ENCODE peak calls at places on chromosomes 2 and 18, in five cellular contexts. One of them, this sample, is unnamed.

GRCh38 chr2:237475704-237476107 is 11.3 kb upstream of the MLPH start:
- DNase-seq in neural progenitor cell: no peak
- DNase-seq in GM23338: no peak
- DNase-seq in OCI-LY7: peak; percentile 4
- DNase-seq in HCT116: no peak
- DNase-seq in this sample: peak; percentile 49

GRCh38 chr2:226187601-226188000 is 612.0 kb downstream of the IRS1 start:
- DNase-seq in OCI-LY7: no peak
- DNase-seq in GM23338: no peak
- DNase-seq in HCT116: no peak
- DNase-seq in neural progenitor cell: no peak
- DNase-seq in this sample: no peak

GRCh38 chr2:95023222-95023597 is 2.3 kb upstream of the MAL start:
- DNase-seq in HCT116: peak; percentile 6
- DNase-seq in OCI-LY7: peak; percentile 30
- DNase-seq in GM23338: no peak
- DNase-seq in neural progenitor cell: no peak
- DNase-seq in this sample: no peak

GRCh38 chr18:23257686-23258565 is 122.6 kb downstream of the CABLES1 start:
- DNase-seq in neural progenitor cell: no peak
- DNase-seq in HCT116: no peak
- DNase-seq in OCI-LY7: no peak
- DNase-seq in GM23338: no peak
- DNase-seq in this sample: no peak

GRCh38 chr2:160751021-160751420 is 257.4 kb upstream of the RBMS1 start:
- DNase-seq in HCT116: no peak
- DNase-seq in neural progenitor cell: no peak
- DNase-seq in GM23338: no peak
- DNase-seq in OCI-LY7: no peak
- DNase-seq in this sample: no peak

GRCh38 chr2:36361396-36361795 is 5.8 kb downstream of the CRIM1 start:
- DNase-seq in GM23338: no peak
- DNase-seq in OCI-LY7: no peak
- DNase-seq in HCT116: no peak
- DNase-seq in neural progenitor cell: no peak
- DNase-seq in this sample: no peak

GRCh38 chr18:68667121-68667520 is 47.8 kb downstream of the TMX3 start:
- DNase-seq in neural progenitor cell: no peak
- DNase-seq in OCI-LY7: no peak
- DNase-seq in GM23338: no peak
- DNase-seq in HCT116: no peak
- DNase-seq in this sample: no peak

GRCh38 chr2:25265802-25266201 is 75.9 kb downstream of the DNMT3A start:
- DNase-seq in neural progenitor cell: no peak
- DNase-seq in OCI-LY7: no peak
- DNase-seq in GM23338: no peak
- DNase-seq in HCT116: no peak
- DNase-seq in this sample: no peak

GRCh38 chr2:146801886-146802285 is 1042.9 kb upstream of the ACVR2A start:
- DNase-seq in GM23338: no peak
- DNase-seq in HCT116: no peak
- DNase-seq in OCI-LY7: no peak
- DNase-seq in neural progenitor cell: no peak
- DNase-seq in this sample: no peak

GRCh38 chr2:173217106-173217840 is 137.4 kb upstream of the CDCA7 start:
- DNase-seq in GM23338: peak; percentile 27
- DNase-seq in HCT116: no peak
- DNase-seq in neural progenitor cell: no peak
- DNase-seq in OCI-LY7: no peak
- DNase-seq in this sample: no peak

GRCh38 chr18:58493516-58494253 is 135.2 kb downstream of the ALPK2 start:
- DNase-seq in GM23338: peak; percentile 88
- DNase-seq in neural progenitor cell: peak; percentile 85
- DNase-seq in OCI-LY7: peak; percentile 33
- DNase-seq in HCT116: peak; percentile 56
- DNase-seq in this sample: peak; percentile 91
- H3K4me3 ChIP-seq in GM23338: no peak overlapping the region
- H3K4me3 ChIP-seq in neural progenitor cell: no peak overlapping the region
- H3K4me3 ChIP-seq in OCI-LY7: no peak overlapping the region
- H3K4me3 ChIP-seq in HCT116: no peak overlapping the region
- H3K4me3 ChIP-seq in this sample: no peak overlapping the region

GRCh38 chr18:69956655-69957054 is 9.0 kb upstream of the CD226 start:
- DNase-seq in neural progenitor cell: peak; percentile 6
- DNase-seq in GM23338: no peak
- DNase-seq in OCI-LY7: no peak
- DNase-seq in HCT116: no peak
- DNase-seq in this sample: no peak
- TF ChIP-seq EZH2phosphoT487 in neural progenitor cell: no peak
- TF ChIP-seq EZH2phosphoT487 in GM23338: no peak
- TF ChIP-seq EZH2phosphoT487 in OCI-LY7: no peak
- TF ChIP-seq EZH2phosphoT487 in HCT116: no peak
- TF ChIP-seq EZH2phosphoT487 in this sample: no peak

GRCh38 chr2:85034158-85034557 is 63.2 kb downstream of the KCMF1 start:
- DNase-seq in HCT116: no peak
- DNase-seq in neural progenitor cell: no peak
- DNase-seq in OCI-LY7: no peak
- DNase-seq in GM23338: no peak
- DNase-seq in this sample: no peak
- H4K20me1 ChIP-seq in HCT116: peaks cover 4% of the 10 kb centered on the region
- H4K20me1 ChIP-seq in neural progenitor cell: peaks cover 53% of the 10 kb centered on the region
- H4K20me1 ChIP-seq in OCI-LY7: no peaks in the 10 kb centered on the region
- H4K20me1 ChIP-seq in GM23338: peaks cover 32% of the 10 kb centered on the region
- H4K20me1 ChIP-seq in this sample: peaks cover 9% of the 10 kb centered on the region

GRCh38 chr2:217939629-217940245 is 63.1 kb downstream of the TNS1 start:
- DNase-seq in OCI-LY7: no peak
- DNase-seq in neural progenitor cell: no peak
- DNase-seq in GM23338: no peak
- DNase-seq in HCT116: no peak
- DNase-seq in this sample: no peak
- H3K4me3 ChIP-seq in OCI-LY7: no peak overlapping the region
- H3K4me3 ChIP-seq in neural progenitor cell: no peak overlapping the region
- H3K4me3 ChIP-seq in GM23338: no peak overlapping the region
- H3K4me3 ChIP-seq in HCT116: no peak overlapping the region
- H3K4me3 ChIP-seq in this sample: no peak overlapping the region

DNA sequence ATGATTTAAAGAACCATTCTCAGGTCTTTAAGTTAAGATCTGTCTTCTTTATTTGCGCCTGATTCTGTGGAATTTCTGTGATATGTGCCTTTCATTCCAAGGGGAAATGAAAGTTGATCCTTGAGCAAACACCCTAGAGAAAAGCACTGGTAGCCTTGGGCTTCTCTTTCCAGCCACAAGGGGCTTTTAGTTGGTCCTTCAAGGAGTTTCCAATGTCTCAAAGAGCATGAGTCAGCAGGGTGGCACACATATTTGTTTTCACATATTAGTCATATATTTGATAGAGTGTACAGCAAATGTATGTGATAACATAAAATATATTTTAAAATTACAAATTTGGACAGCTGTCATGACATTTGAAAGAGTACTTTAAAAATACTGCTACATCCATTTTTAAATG is 339.5 kb downstream of the TXNL1 start:
- DNase-seq in HCT116: no peak
- DNase-seq in OCI-LY7: no peak
- DNase-seq in neural progenitor cell: no peak
- DNase-seq in GM23338: peak; percentile 36
- DNase-seq in this sample: peak; percentile 16
- TF ChIP-seq EZH2phosphoT487 in HCT116: no peak
- TF ChIP-seq EZH2phosphoT487 in OCI-LY7: no peak
- TF ChIP-seq EZH2phosphoT487 in neural progenitor cell: no peak
- TF ChIP-seq EZH2phosphoT487 in GM23338: no peak
- TF ChIP-seq EZH2phosphoT487 in this sample: no peak

DNA sequence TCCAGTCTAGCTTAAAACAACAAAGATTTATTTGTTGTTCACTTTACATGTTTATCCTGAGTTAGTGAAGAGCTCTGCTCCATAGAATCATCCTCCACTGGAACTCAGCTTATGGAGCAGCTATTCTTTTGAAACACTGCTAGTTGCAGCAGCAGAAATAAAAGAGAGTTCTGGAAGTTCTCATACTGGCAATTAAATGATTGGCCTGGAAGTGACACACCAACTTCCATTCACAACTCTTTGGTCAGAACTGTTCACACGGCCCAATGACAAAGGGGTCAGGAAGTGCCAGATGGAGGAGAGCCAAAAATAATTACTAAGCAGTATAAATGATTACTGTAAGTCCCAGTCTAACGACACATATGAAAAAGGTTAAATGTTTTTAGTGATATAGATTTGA is 39.1 kb downstream of the FBXO11 start:
- DNase-seq in OCI-LY7: peak; percentile 25
- DNase-seq in neural progenitor cell: no peak
- DNase-seq in HCT116: peak; percentile 31
- DNase-seq in GM23338: no peak
- DNase-seq in this sample: peak; percentile 10
- H4K20me1 ChIP-seq in OCI-LY7: peaks cover 27% of the 10 kb centered on the region
- H4K20me1 ChIP-seq in neural progenitor cell: peaks cover 93% of the 10 kb centered on the region
- H4K20me1 ChIP-seq in HCT116: peaks cover 6% of the 10 kb centered on the region
- H4K20me1 ChIP-seq in GM23338: peaks cover 63% of the 10 kb centered on the region
- H4K20me1 ChIP-seq in this sample: peaks cover 99% of the 10 kb centered on the region

DNA sequence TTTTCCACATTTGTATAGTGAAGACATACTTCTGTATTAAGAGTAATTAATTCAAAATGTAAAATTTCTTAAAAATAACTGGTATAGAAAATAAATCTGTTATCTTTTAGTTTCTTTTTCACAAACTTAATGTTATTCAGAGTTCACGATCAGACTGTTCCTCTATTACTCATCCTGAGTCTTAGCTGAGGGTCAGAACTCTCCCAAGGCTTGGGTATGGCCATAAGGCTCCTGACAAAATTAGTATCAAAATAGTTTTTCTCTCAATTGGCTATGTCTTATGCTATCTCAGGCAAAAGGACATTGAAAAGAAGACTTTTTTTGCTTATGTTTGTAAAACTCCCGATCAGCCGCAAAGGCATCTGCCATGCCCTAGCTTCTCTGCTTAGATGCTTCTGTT is 56.1 kb upstream of the NAB1 start:
- DNase-seq in OCI-LY7: no peak
- DNase-seq in GM23338: no peak
- DNase-seq in neural progenitor cell: no peak
- DNase-seq in HCT116: no peak
- DNase-seq in this sample: no peak
- H3K4me3 ChIP-seq in OCI-LY7: no peak overlapping the region
- H3K4me3 ChIP-seq in GM23338: no peak overlapping the region
- H3K4me3 ChIP-seq in neural progenitor cell: no peak overlapping the region
- H3K4me3 ChIP-seq in HCT116: no peak overlapping the region
- H3K4me3 ChIP-seq in this sample: no peak overlapping the region

DNA sequence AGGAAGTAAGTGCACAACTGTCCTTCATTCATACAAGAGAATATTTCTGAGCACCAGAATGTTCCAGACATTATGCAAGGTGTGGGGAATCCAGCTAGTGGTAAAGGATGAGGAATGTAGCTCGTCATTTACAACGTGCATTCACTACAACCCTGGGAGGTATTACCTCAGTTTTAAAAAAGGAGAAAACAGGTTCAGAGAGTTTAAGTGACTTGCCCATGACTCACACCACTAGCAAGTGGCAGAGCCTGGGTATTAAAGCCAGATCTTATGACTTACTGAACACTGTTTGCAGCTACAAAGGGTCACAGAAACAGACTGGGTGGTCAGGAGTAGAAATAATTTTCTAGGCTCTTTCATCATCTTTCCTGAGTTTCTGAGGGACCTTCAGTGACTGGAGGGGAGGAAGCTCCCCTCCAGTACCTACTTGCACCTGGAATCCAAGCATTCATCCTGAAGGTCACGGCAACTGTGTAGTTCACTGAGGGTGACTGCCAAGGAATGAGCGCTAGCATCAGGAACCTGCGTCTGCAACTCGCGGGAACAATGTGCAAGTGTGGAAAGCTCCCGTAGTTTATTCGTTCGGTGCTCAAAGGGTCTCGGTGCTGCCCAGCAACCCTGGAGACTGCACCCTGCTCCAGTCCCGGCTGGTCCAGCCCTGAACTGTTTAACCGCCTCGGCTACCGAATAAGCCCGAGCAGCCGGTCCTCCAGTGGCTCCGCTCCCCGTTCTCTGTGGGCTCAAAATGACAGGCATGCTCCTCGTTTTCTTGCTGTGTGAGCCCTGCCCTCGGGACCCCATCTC is 647 bp downstream of the CCDC121 start:
- DNase-seq in GM23338: peak; percentile 25
- DNase-seq in HCT116: peak; percentile 18
- DNase-seq in OCI-LY7: peak; percentile 25
- DNase-seq in neural progenitor cell: peak; percentile 45
- DNase-seq in this sample: peak; percentile 76
- TF ChIP-seq EZH2phosphoT487 in GM23338: no peak
- TF ChIP-seq EZH2phosphoT487 in HCT116: no peak
- TF ChIP-seq EZH2phosphoT487 in OCI-LY7: no peak
- TF ChIP-seq EZH2phosphoT487 in neural progenitor cell: no peak
- TF ChIP-seq EZH2phosphoT487 in this sample: no peak

DNA sequence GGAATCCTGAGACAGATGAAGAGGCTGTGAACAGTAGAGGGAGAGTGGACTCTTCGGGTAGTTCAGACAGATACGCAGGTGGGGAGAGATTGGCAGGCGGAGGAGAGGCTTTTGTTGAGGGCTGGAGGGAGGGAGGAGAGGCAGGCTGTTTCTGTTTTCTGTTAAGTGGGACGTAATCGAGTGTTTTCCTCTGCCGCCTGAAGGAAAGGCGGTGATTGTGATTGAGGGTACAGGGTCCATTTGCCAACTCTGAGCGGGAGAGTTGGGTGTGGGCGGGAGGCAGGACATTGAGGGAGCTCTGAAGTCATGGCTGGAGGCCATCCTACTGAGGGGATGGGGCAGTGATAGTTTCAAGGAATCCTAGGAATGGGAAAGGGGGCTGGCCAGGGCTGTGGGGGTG is 167.3 kb downstream of the AGAP1 start:
- DNase-seq in GM23338: peak; percentile 23
- DNase-seq in neural progenitor cell: no peak
- DNase-seq in OCI-LY7: no peak
- DNase-seq in HCT116: no peak
- DNase-seq in this sample: no peak
- H4K20me1 ChIP-seq in GM23338: peaks cover 3% of the 10 kb centered on the region
- H4K20me1 ChIP-seq in neural progenitor cell: peaks cover 90% of the 10 kb centered on the region
- H4K20me1 ChIP-seq in OCI-LY7: no peaks in the 10 kb centered on the region
- H4K20me1 ChIP-seq in HCT116: no peaks in the 10 kb centered on the region
- H4K20me1 ChIP-seq in this sample: peaks cover 46% of the 10 kb centered on the region

DNA sequence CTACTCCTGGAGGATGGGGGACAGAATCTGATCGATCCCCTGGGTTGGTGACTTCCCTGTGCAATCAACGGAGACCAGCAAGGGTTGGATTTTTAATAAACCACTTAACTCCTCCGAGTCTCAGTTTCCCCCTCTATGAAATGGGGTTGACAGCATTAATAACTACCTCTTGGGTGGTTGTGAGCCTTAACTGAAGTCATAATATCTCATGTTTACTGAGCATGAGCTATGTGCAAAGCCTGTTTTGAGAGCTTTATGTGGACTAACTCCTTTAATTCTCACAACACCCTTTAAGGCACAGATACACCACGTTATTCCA is 844 bp downstream of the PROC start:
- DNase-seq in HCT116: no peak
- DNase-seq in neural progenitor cell: no peak
- DNase-seq in GM23338: no peak
- DNase-seq in OCI-LY7: no peak
- DNase-seq in this sample: no peak
- H3K4me3 ChIP-seq in HCT116: no peak overlapping the region
- H3K4me3 ChIP-seq in neural progenitor cell: no peak overlapping the region
- H3K4me3 ChIP-seq in GM23338: no peak overlapping the region
- H3K4me3 ChIP-seq in OCI-LY7: no peak overlapping the region
- H3K4me3 ChIP-seq in this sample: no peak overlapping the region

This sample was measured in hepatocyte.